ENCODE peak calls at places on chromosomes 1 and 21, in four cellular contexts. X is OCI-LY7, L is uterus, K is GM03348. W is an unnamed sample.

GRCh38 chr21:44616591-44616926 is 4.7 kb downstream of the KRTAP10-8 start:
- DNase-seq in X (no peak), L (no peak), K (no peak), W (no peak)

GRCh38 chr1:222697858-222698257 is 14.4 kb downstream of the AIDA start:
- DNase-seq in X (no peak), L (no peak), K (peak; percentile 71), W (peak; percentile 14)

GRCh38 chr1:40059960-40060337 is 19.4 kb downstream of the CAP1 start:
- DNase-seq in X (peak; percentile 50), L (no peak), K (no peak), W (no peak)

GRCh38 chr1:244271909-244272308 is 179.8 kb downstream of the ADSS2 start:
- DNase-seq in X (no peak), L (no peak), K (no peak), W (no peak)

GRCh38 chr1:38073926-38074677 is 27.5 kb upstream of the POU3F1 start:
- DNase-seq in X (no peak), L (no peak), K (no peak), W (no peak)

GRCh38 chr1:109677459-109677858 is 9.6 kb downstream of the GSTM2 start:
- DNase-seq in X (no peak), L (no peak), K (no peak), W (no peak)

GRCh38 chr1:101587749-101588148 is 350.9 kb downstream of the S1PR1 start:
- DNase-seq in X (no peak), L (peak; percentile 25), K (no peak), W (no peak)

GRCh38 chr1:226447932-226448670 is 40.2 kb upstream of the PARP1 start:
- DNase-seq in X (no peak), L (no peak), K (no peak), W (no peak)

GRCh38 chr1:181097242-181097641 is 8.7 kb downstream of the IER5 start:
- DNase-seq in X (no peak), L (no peak), K (no peak), W (no peak)

GRCh38 chr1:181189691-181190361 is 101.3 kb downstream of the IER5 start:
- DNase-seq in X (peak; percentile 41), L (peak; percentile 24), K (peak; percentile 93), W (peak; percentile 22)

GRCh38 chr1:206438554-206438953 is 31.7 kb upstream of the IKBKE start:
- DNase-seq in X (no peak), L (no peak), K (no peak), W (no peak)

GRCh38 chr1:87115317-87115885 is 201.0 kb downstream of the HS2ST1 start:
- DNase-seq in X (no peak), L (no peak), K (peak; percentile 91), W (no peak)

GRCh38 chr1:20346433-20346832 is 55.8 kb downstream of the VWA5B1 start:
- DNase-seq in X (no peak), L (no peak), K (no peak), W (no peak)

GRCh38 chr1:29259802-29260441 is 23.6 kb downstream of the PTPRU start:
- DNase-seq in X (no peak), L (peak; percentile 43), K (peak; percentile 92), W (no peak)

GRCh38 chr1:229553621-229554120 is 4.8 kb downstream of the ABCB10 start:
- DNase-seq in X (no peak), L (no peak), K (no peak), W (no peak)

GRCh38 chr21:37266515-37267221 is 466 bp downstream of the VPS26C start:
- DNase-seq in X (peak; percentile 79), L (no peak), K (peak; percentile 43), W (no peak)

GRCh38 chr1:174189424-174190062 is 30.2 kb downstream of the RABGAP1L start:
- DNase-seq in X (no peak), L (no peak), K (no peak), W (no peak)

GRCh38 chr1:244780311-244780710 is 55.1 kb upstream of the COX20 start:
- DNase-seq in X (no peak), L (no peak), K (no peak), W (no peak)

GRCh38 chr1:179322481-179323026 is 29.0 kb downstream of the SOAT1 start:
- DNase-seq in X (no peak), L (no peak), K (no peak), W (no peak)

GRCh38 chr1:93969371-93969770 is 60.1 kb upstream of the GCLM start:
- DNase-seq in X (no peak), L (no peak), K (no peak), W (no peak)

GRCh38 chr21:31336739-31337040 is 7.4 kb downstream of the TIAM1 start:
- DNase-seq in X (no peak), L (no peak), K (no peak), W (no peak)

GRCh38 chr1:198175418-198176170 is 18.8 kb downstream of the NEK7 start:
- DNase-seq in X (peak; percentile 21), L (no peak), K (no peak), W (no peak)

GRCh38 chr1:47659141-47659540 is 221.3 kb downstream of the FOXD2 start:
- DNase-seq in X (no peak), L (no peak), K (no peak), W (no peak)

GRCh38 chr1:40857737-40858136 is 4.4 kb downstream of the CITED4 start:
- DNase-seq in X (no peak), L (no peak), K (no peak), W (no peak)

GRCh38 chr1:203187306-203188264 is 1.1 kb upstream of the CHI3L1 start:
- DNase-seq in X (no peak), L (no peak), K (no peak), W (no peak)

GRCh38 chr1:30848130-30848529 is 60.4 kb downstream of the SDC3 start:
- DNase-seq in X (no peak), L (no peak), K (no peak), W (no peak)

GRCh38 chr1:40407453-40407852 is 33.9 kb downstream of the SMAP2 start:
- DNase-seq in X (no peak), L (no peak), K (no peak), W (no peak)

W was measured in fibroblast of the conjunctiva.